ENCODE peak calls at places on chromosomes 4 and X, in ten cellular contexts. U, Q, Y, H, G, Z, A, W, D and S are unnamed samples. For H3K4me1, the result is how much of the 10 kb centered on the place peaks cover.

GRCh38 chrX:1167466-1167865 is 45.0 kb downstream of the CRLF2 start:
- DNase-seq in U (peak), Q (no peak), Y (no peak), H (no peak), G (no peak), Z (no peak), A (no peak), W (no peak), D (no peak), S (no peak)

GRCh38 chr4:129515356-129515755 is 419.4 kb downstream of the C4orf33 start:
- DNase-seq in U (no peak), Q (no peak), Y (no peak), H (no peak), G (no peak), Z (no peak), A (no peak), W (no peak), D (no peak), S (no peak)

GRCh38 chr4:123587983-123588494 is 191.4 kb downstream of the SPRY1 start:
- DNase-seq in U (peak), Q (no peak), Y (peak), H (peak), G (peak), Z (peak), A (peak), W (no peak), D (no peak), S (no peak)

GRCh38 chrX:9519546-9520210 is 54.8 kb downstream of the TBL1X start:
- DNase-seq in U (no peak), Q (no peak), Y (no peak), H (no peak), G (no peak), Z (no peak), A (no peak), W (no peak), D (no peak), S (no peak)

GRCh38 chr4:74968456-74969164 is 35.7 kb downstream of the PARM1 start:
- DNase-seq in U (no peak), Q (no peak), Y (no peak), H (no peak), G (no peak), Z (no peak), A (no peak), W (no peak), D (no peak), S (no peak)

GRCh38 chr4:157075811-157076577 is at the start of gene GLRB:
- DNase-seq in U (peak), Q (no peak), Y (peak), H (no peak), G (no peak), Z (peak), A (peak), W (peak), D (peak), S (peak)

GRCh38 chr4:73259552-73260140 is 1.0 kb upstream of the ANKRD17 start:
- DNase-seq in U (no peak), Q (no peak), Y (no peak), H (no peak), G (no peak), Z (peak), A (no peak), W (no peak), D (no peak), S (peak)

GRCh38 chrX:40169193-40170086 is 71.7 kb upstream of the BCOR start:
- DNase-seq in U (peak), Q (no peak), Y (no peak), H (peak), G (no peak), Z (peak), A (peak), W (peak), D (peak), S (peak)

GRCh38 chr4:150682126-150682525 is 100.2 kb downstream of the MAB21L2 start:
- DNase-seq in U (no peak), Q (no peak), Y (no peak), H (no peak), G (no peak), Z (no peak), A (no peak), W (no peak), D (no peak), S (no peak)

GRCh38 chr4:5365071-5366008 is 314.1 kb downstream of the STK32B start:
- DNase-seq in U (peak), Q (no peak), Y (peak), H (peak), G (peak), Z (peak), A (no peak), W (no peak), D (no peak), S (no peak)

GRCh38 chr4:77927991-77928925 is 65.6 kb downstream of the MRPL1 start:
- DNase-seq in U (peak), Q (no peak), Y (peak), H (peak), G (no peak), Z (peak), A (peak), W (no peak), D (no peak), S (no peak)

GRCh38 chrX:102959471-102959870 is 22.4 kb downstream of the RAB40AL start:
- DNase-seq in U (no peak), Q (no peak), Y (peak), H (no peak), G (no peak), Z (no peak), A (peak), W (no peak), D (no peak), S (no peak)

GRCh38 chr4:48343531-48343930 is 2.2 kb downstream of the SLAIN2 start:
- DNase-seq in U (no peak), Q (no peak), Y (no peak), H (no peak), G (no peak), Z (peak), A (peak), W (no peak), D (no peak), S (no peak)

GRCh38 chrX:132741706-132742105 is 216.7 kb downstream of the HS6ST2 start:
- DNase-seq in U (no peak), Q (no peak), Y (no peak), H (no peak), G (no peak), Z (no peak), A (peak), W (no peak), D (no peak), S (no peak)

GRCh38 chrX:114964374-114964773 is 53.0 kb downstream of the IL13RA2 start:
- DNase-seq in U (no peak), Q (peak), Y (no peak), H (no peak), G (no peak), Z (peak), A (no peak), W (no peak), D (no peak), S (no peak)

GRCh38 chr4:188989371-188989770 is 850.1 kb downstream of the TRIML1 start:
- DNase-seq in U (peak), Q (no peak), Y (peak), H (no peak), G (no peak), Z (no peak), A (no peak), W (no peak), D (no peak), S (no peak)

GRCh38 chr4:6972911-6973310 is 63.3 kb downstream of the TBC1D14 start:
- DNase-seq in U (no peak), Q (no peak), Y (no peak), H (no peak), G (no peak), Z (no peak), A (no peak), W (peak), D (no peak), S (no peak)

GRCh38 chr4:72312032-72312650 is 256.9 kb downstream of the ADAMTS3 start:
- DNase-seq in U (peak), Q (peak), Y (peak), H (peak), G (peak), Z (peak), A (peak), W (peak), D (no peak), S (peak)

GRCh38 chr4:57154191-57154590 is 44.0 kb upstream of the IGFBP7 start:
- DNase-seq in U (no peak), Q (no peak), Y (peak), H (no peak), G (no peak), Z (peak), A (no peak), W (peak), D (no peak), S (no peak)

GRCh38 chr4:51894246-51894645 is 51.3 kb downstream of the DCUN1D4 start:
- DNase-seq in U (peak), Q (no peak), Y (peak), H (no peak), G (no peak), Z (peak), A (no peak), W (no peak), D (no peak), S (no peak)

GRCh38 chr4:8745828-8746225 is 125.8 kb downstream of the HMX1 start:
- DNase-seq in U (no peak), Q (no peak), Y (no peak), H (no peak), G (no peak), Z (no peak), A (no peak), W (no peak), D (peak), S (no peak)

GRCh38 chr4:70993181-70994068 is at the start of gene DCK:
- DNase-seq in U (peak), Q (peak), Y (peak), H (peak), G (peak), Z (peak), A (peak), W (peak), D (peak), S (peak)

GRCh38 chr4:70994069-70994366 is 569 bp downstream of the DCK start:
- DNase-seq in U (no peak), Q (no peak), Y (no peak), H (peak), G (no peak), Z (no peak), A (no peak), W (no peak), D (no peak), S (no peak)

GRCh38 chr4:70997068-70997467 is 3.6 kb downstream of the DCK start:
- DNase-seq in U (no peak), Q (no peak), Y (no peak), H (no peak), G (no peak), Z (no peak), A (no peak), W (no peak), D (no peak), S (no peak)

GRCh38 chr4:70994387-70995099 is 1.1 kb downstream of the DCK start:
- DNase-seq in U (no peak), Q (no peak), Y (no peak), H (no peak), G (no peak), Z (no peak), A (no peak), W (no peak), D (no peak), S (no peak)

GRCh38 chr4:70996014-70996353 is 2.5 kb downstream of the DCK start:
- DNase-seq in U (no peak), Q (no peak), Y (no peak), H (no peak), G (no peak), Z (no peak), A (no peak), W (no peak), D (no peak), S (no peak)
- H3K4me3 ChIP-seq in U (no peak), Q (no peak), Y (no peak), H (no peak), G (no peak), Z (no peak), A (no peak), W (peak), D (peak), S (no peak)

GRCh38 chr4:39609454-39609911 is 29.2 kb downstream of the SMIM14 start:
- DNase-seq in U (peak), Q (no peak), Y (peak), H (no peak), G (no peak), Z (no peak), A (no peak), W (no peak), D (no peak), S (no peak)
- H3K4me1 ChIP-seq in U (under half), Q (under half), Y (under half), H (under half), G (under half), Z (under half), A (under half), W (under half), D (under half), S (under half)

DNA sequence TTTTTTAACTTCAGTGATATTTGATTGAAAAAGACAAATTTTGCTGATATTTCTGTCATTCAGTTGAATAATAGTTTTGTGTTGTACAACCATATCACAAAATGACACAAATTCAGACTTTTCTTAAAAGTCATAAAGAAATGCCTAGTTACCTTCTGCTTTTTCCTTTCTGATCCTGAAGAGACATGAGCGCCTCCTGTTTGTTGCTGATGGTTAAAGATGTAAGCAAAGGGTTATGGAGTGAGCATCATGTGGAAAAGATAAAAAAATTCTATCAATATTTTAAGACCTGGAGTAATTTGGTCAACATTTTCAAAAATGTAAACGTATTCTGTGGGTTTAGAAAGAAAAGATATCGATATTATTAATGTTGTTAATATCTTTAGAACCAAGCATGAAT is 669.9 kb upstream of the NR3C2 start:
- DNase-seq in U (no peak), Q (no peak), Y (no peak), H (no peak), G (no peak), Z (no peak), A (no peak), W (no peak), D (no peak), S (no peak)
- TF ChIP-seq CTCF in U (no peak), Q (no peak), Y (no peak), H (no peak), G (no peak), Z (no peak), A (no peak), W (peak), D (no peak), S (no peak)

DNA sequence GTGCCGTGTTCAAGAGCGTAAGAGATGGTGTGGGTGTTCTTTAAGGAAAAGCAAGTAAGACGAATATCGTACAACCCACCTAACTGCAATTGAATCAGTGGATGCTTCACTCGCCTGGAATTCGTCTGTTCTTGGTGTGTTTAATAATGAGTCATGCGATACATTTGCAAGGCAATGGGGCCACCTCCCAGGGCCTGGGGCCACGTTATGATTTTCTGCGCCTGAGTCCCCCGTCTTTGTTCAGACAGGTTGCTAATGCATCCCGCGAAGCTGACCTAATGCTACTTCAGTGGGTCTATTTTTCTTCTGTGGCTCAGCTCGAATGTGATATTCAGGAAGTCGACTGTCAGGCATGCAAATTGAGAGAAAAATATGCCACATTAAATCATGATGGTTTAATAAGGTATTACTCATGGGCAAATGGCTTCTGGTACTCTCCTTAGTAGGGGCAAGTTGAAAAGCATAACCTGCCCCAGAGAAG is 14.3 kb upstream of the MID1 start:
- DNase-seq in U (peak), Q (no peak), Y (peak), H (no peak), G (peak), Z (peak), A (peak), W (no peak), D (no peak), S (no peak)
- H3K4me3 ChIP-seq in U (peak), Q (no peak), Y (no peak), H (no peak), G (no peak), Z (no peak), A (no peak), W (no peak), D (no peak), S (no peak)

GRCh38 chr4:70705146-70705855 is 16.5 kb upstream of the RUFY3 start:
- DNase-seq in U (peak), Q (peak), Y (peak), H (peak), G (peak), Z (peak), A (peak), W (peak), D (peak), S (peak)
- H3K4me1 ChIP-seq in U (under half), Q (under half), Y (under half), H (under half), G (under half), Z (under half), A (under half), W (under half), D (under half), S (under half)

GRCh38 chr4:94451669-94452475 is at the start of gene PDLIM5:
- DNase-seq in U (peak), Q (peak), Y (peak), H (peak), G (peak), Z (peak), A (peak), W (peak), D (peak), S (peak)
- TF ChIP-seq CTCF in U (no peak), Q (no peak), Y (no peak), H (no peak), G (no peak), Z (no peak), A (no peak), W (no peak), D (no peak), S (no peak)

GRCh38 chr4:14653338-14653737 is 348.9 kb upstream of the CPEB2 start:
- DNase-seq in U (no peak), Q (no peak), Y (no peak), H (no peak), G (no peak), Z (no peak), A (no peak), W (no peak), D (no peak), S (no peak)
- H3K4me3 ChIP-seq in U (no peak), Q (no peak), Y (no peak), H (no peak), G (no peak), Z (no peak), A (no peak), W (no peak), D (no peak), S (no peak)

GRCh38 chrX:153761863-153762262 is 2.2 kb upstream of the PLXNB3 start:
- DNase-seq in U (no peak), Q (no peak), Y (no peak), H (no peak), G (no peak), Z (no peak), A (no peak), W (no peak), D (no peak), S (no peak)
- H3K4me1 ChIP-seq in U (under half), Q (under half), Y (under half), H (under half), G (under half), Z (under half), A (under half), W (under half), D (under half), S (under half)